ENCODE peak calls at places on chromosomes 12 and 14, in nine cellular contexts. I is CD8-positive, alpha-beta memory T cell; V is hepatocyte; L is lower lobe of right lung; S is mucosa of descending colon; P is fibroblast of lung; H is aorta; Q is thoracic aorta; B is GM12878. E is an unnamed sample. For H3K4me1, the result is how much of the 10 kb centered on the place peaks cover.

GRCh38 chr12:34390846-34391700 is 368.8 kb downstream of the ALG10 start:
- DNase-seq in P (no peak), Q (no peak), H (peak), I (no peak), V (no peak), S (no peak), L (peak), B (no peak), E (no peak)

GRCh38 chr12:62799126-62799736 is 135.7 kb downstream of the PPM1H start:
- DNase-seq in S (peak), Q (peak), V (peak), L (no peak), P (peak), I (peak), H (no peak), B (no peak), E (peak)

GRCh38 chr14:88961214-88961613 is 136.8 kb downstream of the TTC8 start:
- DNase-seq in I (no peak), P (peak), S (peak), B (no peak), H (no peak), L (no peak), Q (no peak), V (no peak), E (no peak)

GRCh38 chr14:22556021-22556989 is 32.7 kb downstream of the DAD1 start:
- DNase-seq in B (peak), H (no peak), V (no peak), L (peak), P (peak), Q (no peak), S (peak), I (peak), E (no peak)

GRCh38 chr12:86216591-86216990 is 39.6 kb downstream of the MGAT4C start:
- DNase-seq in I (no peak), S (no peak), H (no peak), V (no peak), L (no peak), P (peak), Q (no peak), B (no peak), E (no peak)

GRCh38 chr12:57837779-57838562 is 8.6 kb downstream of the CTDSP2 start:
- DNase-seq in S (no peak), H (no peak), L (peak), P (peak), I (peak), B (no peak), Q (no peak), V (peak), E (no peak)

GRCh38 chr12:106976013-106976658 is 10.8 kb downstream of the MTERF2 start:
- DNase-seq in V (peak), B (no peak), S (no peak), P (peak), H (no peak), I (no peak), Q (no peak), L (no peak), E (no peak)

GRCh38 chr12:57272337-57273151 is 21.6 kb upstream of the STAC3 start:
- DNase-seq in P (peak), Q (no peak), B (no peak), S (no peak), I (no peak), L (no peak), V (no peak), H (no peak), E (no peak)

GRCh38 chr12:107169200-107169599 is 75.9 kb upstream of the CRY1 start:
- DNase-seq in S (no peak), B (no peak), P (no peak), I (no peak), Q (no peak), V (no peak), H (no peak), L (no peak), E (no peak)

GRCh38 chr12:39692258-39692853 is 72.8 kb upstream of the ABCD2 start:
- DNase-seq in L (no peak), Q (no peak), P (no peak), H (no peak), S (no peak), V (no peak), B (no peak), I (peak), E (no peak)

GRCh38 chr12:110640275-110641025 is 26.5 kb downstream of the TCTN1 start:
- DNase-seq in B (no peak), L (no peak), Q (no peak), I (no peak), H (no peak), P (no peak), V (no peak), S (no peak), E (no peak)

GRCh38 chr12:2212971-2213869 is 160.4 kb downstream of the CACNA1C start:
- DNase-seq in V (peak), L (no peak), P (peak), Q (no peak), S (no peak), B (no peak), H (no peak), I (no peak), E (no peak)

GRCh38 chr12:72267974-72268373 is 4.2 kb upstream of the TRHDE start:
- DNase-seq in H (no peak), B (no peak), Q (no peak), P (peak), L (no peak), V (no peak), S (no peak), I (no peak), E (no peak)

GRCh38 chr14:105989746-105990302 is 463.4 kb downstream of the TMEM121 start:
- DNase-seq in H (no peak), S (no peak), V (no peak), L (no peak), B (no peak), I (no peak), Q (no peak), P (no peak), E (no peak)

GRCh38 chr12:128820253-128820652 is 3.5 kb downstream of the SLC15A4 start:
- DNase-seq in B (no peak), H (no peak), I (no peak), P (no peak), L (no peak), V (no peak), S (no peak), Q (no peak), E (no peak)
- H3K4me1 ChIP-seq in B (under half), H (under half), I (under half), P (under half), L (half or more), V (under half), S (under half), Q (half or more), E (under half)

GRCh38 chr12:132070298-132070697 is 73.8 kb downstream of the DDX51 start:
- DNase-seq in L (no peak), I (no peak), V (no peak), B (no peak), H (no peak), P (no peak), S (no peak), Q (no peak), E (no peak)
- H3K4me1 ChIP-seq in L (under half), I (under half), V (under half), B (under half), H (under half), P (under half), S (under half), Q (under half), E (under half)

GRCh38 chr12:88951177-88951576 is 370.9 kb upstream of the KITLG start:
- DNase-seq in L (no peak), Q (no peak), H (no peak), P (no peak), V (no peak), S (no peak), I (no peak), B (no peak), E (no peak)
- H3K4me1 ChIP-seq in L (under half), Q (under half), H (under half), P (under half), V (under half), S (under half), I (under half), B (under half), E (under half)

GRCh38 chr12:56267443-56268071 is 815 bp downstream of the COQ10A start:
- DNase-seq in V (peak), B (no peak), Q (no peak), S (peak), I (no peak), P (no peak), L (no peak), H (no peak), E (no peak)
- H3K4me1 ChIP-seq in V (under half), B (under half), Q (under half), S (under half), I (under half), P (under half), L (under half), H (under half), E (under half)

GRCh38 chr14:65045011-65045410 is 57.3 kb downstream of the MAX start:
- DNase-seq in P (no peak), B (no peak), V (no peak), Q (no peak), S (no peak), H (no peak), L (no peak), I (no peak), E (no peak)

GRCh38 chr14:65042731-65043372 is 56.2 kb downstream of the FNTB start:
- DNase-seq in S (no peak), H (no peak), Q (no peak), V (no peak), I (no peak), B (peak), L (peak), P (no peak), E (no peak)

GRCh38 chr14:65045691-65046090 is 56.6 kb downstream of the MAX start:
- DNase-seq in H (no peak), Q (no peak), S (no peak), I (no peak), P (no peak), L (no peak), V (no peak), B (no peak), E (no peak)

GRCh38 chr14:65044596-65044959 is 57.7 kb downstream of the MAX start:
- DNase-seq in B (no peak), V (no peak), S (no peak), Q (no peak), H (no peak), P (no peak), I (no peak), L (peak), E (no peak)

GRCh38 chr14:65043893-65044595 is 57.3 kb downstream of the FNTB start:
- DNase-seq in H (no peak), L (no peak), P (no peak), B (no peak), V (no peak), I (no peak), Q (no peak), S (no peak), E (no peak)
- H3K4me1 ChIP-seq in H (under half), L (under half), P (under half), B (under half), V (under half), I (under half), Q (under half), S (under half), E (under half)

GRCh38 chr14:67785270-67786109 is 30.9 kb downstream of the ZFYVE26 start:
- DNase-seq in V (no peak), H (no peak), B (no peak), I (no peak), P (no peak), Q (no peak), L (no peak), S (no peak), E (no peak)

GRCh38 chr14:67782090-67782489 is 34.3 kb downstream of the ZFYVE26 start:
- DNase-seq in B (no peak), Q (no peak), I (no peak), H (no peak), P (no peak), V (no peak), S (no peak), L (no peak), E (no peak)

GRCh38 chr14:67787673-67788072 is 28.7 kb downstream of the ZFYVE26 start:
- DNase-seq in S (no peak), L (no peak), I (no peak), Q (no peak), V (no peak), H (no peak), B (no peak), P (no peak), E (no peak)

GRCh38 chr14:67784244-67784823 is 32.1 kb downstream of the ZFYVE26 start:
- DNase-seq in S (no peak), P (no peak), B (no peak), I (no peak), Q (no peak), V (no peak), H (no peak), L (no peak), E (no peak)
- H3K4me1 ChIP-seq in S (under half), P (under half), B (under half), I (under half), Q (under half), V (under half), H (under half), L (under half), E (under half)

GRCh38 chr14:96246535-96246839 is 9.5 kb upstream of the BDKRB1 start:
- DNase-seq in V (peak), H (no peak), P (peak), S (no peak), I (no peak), Q (no peak), L (no peak), B (no peak), E (no peak)
- H3K4me1 ChIP-seq in V (under half), H (under half), P (under half), S (under half), I (under half), Q (under half), L (under half), B (under half), E (under half)

GRCh38 chr12:124857921-124858461 is 5.7 kb downstream of the SCARB1 start:
- DNase-seq in S (no peak), I (no peak), H (no peak), P (no peak), L (no peak), V (no peak), B (no peak), Q (no peak), E (no peak)
- H3K4me1 ChIP-seq in S (under half), I (under half), H (under half), P (under half), L (under half), V (under half), B (under half), Q (under half), E (half or more)

DNA sequence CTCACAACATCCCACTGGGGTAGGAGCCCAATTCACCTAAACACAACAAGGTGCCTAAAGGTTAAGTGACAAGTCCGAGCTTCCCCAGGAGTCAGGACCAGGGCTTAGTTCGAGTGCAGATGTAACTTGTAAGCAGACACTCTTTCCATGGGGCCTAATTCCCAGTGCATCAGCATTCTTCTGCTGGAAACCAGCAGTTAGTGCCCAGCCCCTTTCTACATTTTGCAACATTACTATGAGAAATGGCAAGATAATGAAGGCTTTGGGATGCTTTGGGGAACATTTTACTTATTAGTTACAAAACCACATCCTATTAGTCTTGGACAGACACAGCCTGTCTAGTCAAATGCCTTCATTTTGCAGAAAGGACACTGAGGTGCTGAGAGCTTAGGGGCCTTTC is 179.8 kb downstream of the CALM1 start:
- DNase-seq in B (no peak), S (no peak), I (no peak), P (peak), Q (no peak), L (no peak), V (peak), H (peak), E (no peak)
- H3K4me1 ChIP-seq in B (under half), S (under half), I (under half), P (under half), Q (under half), L (under half), V (under half), H (under half), E (under half)

E was measured in tibial nerve.